ENCODE peak calls at places on chromosomes 3 and 15, in eight cellular contexts. U is esophagus squamous epithelium, T is breast epithelium, Z is H54, V is pulmonary artery endothelial cell, S is endothelial cell, E is WERI-Rb-1, L is B cell. C is an unnamed sample.

GRCh38 chr15:70060214-70061085 is 37.3 kb downstream of the TLE3 start:
- DNase-seq in Z (no peak), T (no peak), V (no peak), E (peak; percentile 31), S (no peak), L (no peak), U (no peak), C (no peak)

GRCh38 chr3:160739079-160739478 is 17.0 kb upstream of the PPM1L start:
- DNase-seq in T (no peak), L (no peak), U (no peak), S (no peak), Z (no peak), V (no peak), E (no peak), C (no peak)

GRCh38 chr3:127959873-127960272 is 44.8 kb downstream of the KBTBD12 start:
- DNase-seq in T (no peak), S (peak; percentile 44), E (peak; percentile 81), U (no peak), V (no peak), L (no peak), Z (no peak), C (peak; percentile 27)

GRCh38 chr3:21846976-21847375 is 96.0 kb upstream of the ZNF385D start:
- DNase-seq in Z (no peak), L (no peak), U (no peak), E (no peak), V (no peak), S (no peak), T (no peak), C (no peak)

GRCh38 chr3:173396191-173397041 is 1.1 kb upstream of the NLGN1 start:
- DNase-seq in V (no peak), S (peak; percentile 6), T (no peak), Z (no peak), E (peak; percentile 25), L (no peak), U (no peak), C (peak; percentile 31)

GRCh38 chr3:192372627-192373026 is 354.7 kb downstream of the FGF12 start:
- DNase-seq in T (no peak), Z (no peak), L (no peak), S (no peak), V (no peak), E (peak; percentile 69), U (no peak), C (peak; percentile 36)

GRCh38 chr3:120625199-120625598 is 29.1 kb downstream of the NDUFB4 start:
- DNase-seq in E (no peak), T (no peak), L (no peak), V (no peak), U (no peak), S (no peak), Z (no peak), C (no peak)

GRCh38 chr3:45509038-45509767 is 85.3 kb upstream of the LIMD1 start:
- DNase-seq in T (no peak), L (no peak), V (no peak), Z (peak; percentile 76), E (peak; percentile 7), U (no peak), S (no peak), C (no peak)

GRCh38 chr15:81000626-81001179 is at the start of gene TLNRD1:
- DNase-seq in U (peak; percentile 70), L (peak; percentile 91), V (peak; percentile 69), Z (peak; percentile 72), S (peak; percentile 89), E (peak; percentile 93), T (peak; percentile 83), C (peak; percentile 92)